ENCODE peak calls at places on chromosomes 12 and 14, in five cellular contexts. One of them, this sample, is unnamed.

GRCh38 chr12:75998292-75999063 is 33.1 kb downstream of the PHLDA1 start:
- DNase-seq in mesenchymal stem cell: no peak
- DNase-seq in H1: no peak
- DNase-seq in neuronal stem cell: no peak
- DNase-seq in H9: no peak
- DNase-seq in this sample: no peak

GRCh38 chr12:122894173-122895121 is 1.5 kb downstream of the VPS37B start:
- DNase-seq in mesenchymal stem cell: no peak
- DNase-seq in H1: no peak
- DNase-seq in H9: no peak
- DNase-seq in neuronal stem cell: no peak
- DNase-seq in this sample: no peak

GRCh38 chr12:54153586-54153985 is 35.2 kb downstream of the SMUG1 start:
- DNase-seq in H9: no peak
- DNase-seq in mesenchymal stem cell: no peak
- DNase-seq in H1: no peak
- DNase-seq in neuronal stem cell: no peak
- DNase-seq in this sample: no peak

GRCh38 chr14:32206552-32206951 is 3.5 kb upstream of the RNU6-8 start:
- DNase-seq in mesenchymal stem cell: no peak
- DNase-seq in H1: no peak
- DNase-seq in H9: no peak
- DNase-seq in neuronal stem cell: no peak
- DNase-seq in this sample: no peak

GRCh38 chr14:40252817-40253447 is 820.7 kb upstream of the FBXO33 start:
- DNase-seq in H1: no peak
- DNase-seq in neuronal stem cell: no peak
- DNase-seq in H9: no peak
- DNase-seq in mesenchymal stem cell: no peak
- DNase-seq in this sample: no peak

GRCh38 chr12:50276912-50277671 is 6.2 kb downstream of the LIMA1 start:
- DNase-seq in H1: no peak
- DNase-seq in neuronal stem cell: no peak
- DNase-seq in mesenchymal stem cell: no peak
- DNase-seq in H9: no peak
- DNase-seq in this sample: peak; percentile 87

GRCh38 chr12:20475542-20475941 is 107.2 kb downstream of the PDE3A start:
- DNase-seq in H1: no peak
- DNase-seq in mesenchymal stem cell: peak; percentile 62
- DNase-seq in neuronal stem cell: no peak
- DNase-seq in H9: no peak
- DNase-seq in this sample: no peak

GRCh38 chr12:46617167-46617566 is 208.6 kb downstream of the SLC38A4 start:
- DNase-seq in H9: no peak
- DNase-seq in H1: no peak
- DNase-seq in mesenchymal stem cell: peak; percentile 80
- DNase-seq in neuronal stem cell: no peak
- DNase-seq in this sample: peak; percentile 5

GRCh38 chr14:104387385-104388010 is 192.1 kb upstream of the C14orf180 start:
- DNase-seq in H1: no peak
- DNase-seq in neuronal stem cell: no peak
- DNase-seq in mesenchymal stem cell: no peak
- DNase-seq in H9: peak; percentile 22
- DNase-seq in this sample: no peak

GRCh38 chr12:66661357-66661756 is 17.5 kb downstream of the GRIP1 start:
- DNase-seq in H1: no peak
- DNase-seq in neuronal stem cell: no peak
- DNase-seq in H9: no peak
- DNase-seq in mesenchymal stem cell: no peak
- DNase-seq in this sample: no peak

GRCh38 chr14:103366741-103367140 is 18.5 kb upstream of the MARK3 start:
- DNase-seq in mesenchymal stem cell: no peak
- DNase-seq in H9: no peak
- DNase-seq in H1: no peak
- DNase-seq in neuronal stem cell: no peak
- DNase-seq in this sample: no peak

GRCh38 chr14:55129086-55129427 is at the start of gene LGALS3:
- DNase-seq in neuronal stem cell: peak; percentile 37
- DNase-seq in H9: peak; percentile 64
- DNase-seq in mesenchymal stem cell: peak; percentile 58
- DNase-seq in H1: no peak
- DNase-seq in this sample: peak; percentile 80

GRCh38 chr12:66092559-66093269 is 37.8 kb downstream of the LLPH start:
- DNase-seq in H1: no peak
- DNase-seq in H9: no peak
- DNase-seq in mesenchymal stem cell: peak; percentile 21
- DNase-seq in neuronal stem cell: no peak
- DNase-seq in this sample: peak; percentile 18

GRCh38 chr12:20646239-20646827 is 48.8 kb upstream of the SLCO1C1 start:
- DNase-seq in H9: no peak
- DNase-seq in mesenchymal stem cell: peak; percentile 45
- DNase-seq in H1: no peak
- DNase-seq in neuronal stem cell: no peak
- DNase-seq in this sample: no peak

GRCh38 chr14:26636571-26636970 is 38.7 kb upstream of the NOVA1 start:
- DNase-seq in H9: no peak
- DNase-seq in neuronal stem cell: no peak
- DNase-seq in mesenchymal stem cell: no peak
- DNase-seq in H1: no peak
- DNase-seq in this sample: no peak

GRCh38 chr12:120726510-120726793 is 826 bp downstream of the ACADS start:
- DNase-seq in H1: no peak
- DNase-seq in neuronal stem cell: no peak
- DNase-seq in H9: no peak
- DNase-seq in mesenchymal stem cell: no peak
- DNase-seq in this sample: no peak

GRCh38 chr12:96876966-96877365 is 30.1 kb upstream of the NEDD1 start:
- DNase-seq in mesenchymal stem cell: no peak
- DNase-seq in H1: no peak
- DNase-seq in H9: no peak
- DNase-seq in neuronal stem cell: no peak
- DNase-seq in this sample: no peak

GRCh38 chr14:26841361-26841760 is 243.5 kb upstream of the NOVA1 start:
- DNase-seq in H1: no peak
- DNase-seq in neuronal stem cell: no peak
- DNase-seq in H9: no peak
- DNase-seq in mesenchymal stem cell: peak; percentile 61
- DNase-seq in this sample: peak; percentile 6

GRCh38 chr14:33646692-33647260 is 304.1 kb downstream of the EGLN3 start:
- DNase-seq in H9: no peak
- DNase-seq in mesenchymal stem cell: peak; percentile 84
- DNase-seq in H1: no peak
- DNase-seq in neuronal stem cell: no peak
- DNase-seq in this sample: no peak
- H2AFZ ChIP-seq in H9: no peak overlapping the region
- H2AFZ ChIP-seq in mesenchymal stem cell: no peak overlapping the region
- H2AFZ ChIP-seq in H1: no peak overlapping the region
- H2AFZ ChIP-seq in neuronal stem cell: no peak overlapping the region
- H2AFZ ChIP-seq in this sample: no peak overlapping the region

GRCh38 chr14:94992046-94992445 is 165.3 kb downstream of the DICER1 start:
- DNase-seq in neuronal stem cell: no peak
- DNase-seq in H1: no peak
- DNase-seq in mesenchymal stem cell: no peak
- DNase-seq in H9: no peak
- DNase-seq in this sample: peak; percentile 32
- H2BK12ac ChIP-seq in neuronal stem cell: no peak overlapping the region
- H2BK12ac ChIP-seq in H1: no peak overlapping the region
- H2BK12ac ChIP-seq in mesenchymal stem cell: no peak overlapping the region
- H2BK12ac ChIP-seq in H9: no peak overlapping the region
- H2BK12ac ChIP-seq in this sample: no peak overlapping the region

GRCh38 chr14:88552859-88553258 is 1.9 kb downstream of the PTPN21 start:
- DNase-seq in neuronal stem cell: no peak
- DNase-seq in mesenchymal stem cell: no peak
- DNase-seq in H1: no peak
- DNase-seq in H9: no peak
- DNase-seq in this sample: no peak

GRCh38 chr14:88554458-88555286 is at the start of gene PTPN21:
- DNase-seq in H1: no peak
- DNase-seq in mesenchymal stem cell: peak; percentile 77
- DNase-seq in neuronal stem cell: peak; percentile 70
- DNase-seq in H9: peak; percentile 77
- DNase-seq in this sample: peak; percentile 68

GRCh38 chr14:88553886-88554457 is 835 bp downstream of the PTPN21 start:
- DNase-seq in mesenchymal stem cell: peak; percentile 37
- DNase-seq in neuronal stem cell: no peak
- DNase-seq in H9: no peak
- DNase-seq in H1: no peak
- DNase-seq in this sample: no peak

GRCh38 chr14:88559852-88560251 is 3.0 kb upstream of the ZC3H14 start:
- DNase-seq in mesenchymal stem cell: peak; percentile 80
- DNase-seq in H1: no peak
- DNase-seq in H9: no peak
- DNase-seq in neuronal stem cell: no peak
- DNase-seq in this sample: no peak

GRCh38 chr14:88556581-88556980 is 1.8 kb upstream of the PTPN21 start:
- DNase-seq in neuronal stem cell: no peak
- DNase-seq in H1: no peak
- DNase-seq in H9: no peak
- DNase-seq in mesenchymal stem cell: no peak
- DNase-seq in this sample: no peak
- H2AFZ ChIP-seq in neuronal stem cell: no peak overlapping the region
- H2AFZ ChIP-seq in H1: peak overlapping the region; percentile 68
- H2AFZ ChIP-seq in H9: no peak overlapping the region
- H2AFZ ChIP-seq in mesenchymal stem cell: no peak overlapping the region
- H2AFZ ChIP-seq in this sample: no peak overlapping the region

GRCh38 chr14:100671386-100671901 is 55.2 kb upstream of the DLK1 start:
- DNase-seq in H1: no peak
- DNase-seq in H9: no peak
- DNase-seq in neuronal stem cell: no peak
- DNase-seq in mesenchymal stem cell: no peak
- DNase-seq in this sample: no peak
- H2BK12ac ChIP-seq in H1: no peak overlapping the region
- H2BK12ac ChIP-seq in H9: no peak overlapping the region
- H2BK12ac ChIP-seq in neuronal stem cell: no peak overlapping the region
- H2BK12ac ChIP-seq in mesenchymal stem cell: no peak overlapping the region
- H2BK12ac ChIP-seq in this sample: no peak overlapping the region

GRCh38 chr14:77033622-77034521 is 5.4 kb upstream of the IRF2BPL start:
- DNase-seq in H1: no peak
- DNase-seq in mesenchymal stem cell: peak; percentile 96
- DNase-seq in H9: peak; percentile 91
- DNase-seq in neuronal stem cell: peak; percentile 69
- DNase-seq in this sample: peak; percentile 89
- H2AFZ ChIP-seq in H1: no peak overlapping the region
- H2AFZ ChIP-seq in mesenchymal stem cell: no peak overlapping the region
- H2AFZ ChIP-seq in H9: no peak overlapping the region
- H2AFZ ChIP-seq in neuronal stem cell: peak overlapping the region; percentile 76
- H2AFZ ChIP-seq in this sample: peak overlapping the region; percentile 53

GRCh38 chr12:127191124-127191523 is 1075.8 kb upstream of the TMEM132C start:
- DNase-seq in H1: no peak
- DNase-seq in H9: no peak
- DNase-seq in mesenchymal stem cell: no peak
- DNase-seq in neuronal stem cell: no peak
- DNase-seq in this sample: no peak

GRCh38 chr12:127193341-127193740 is 1073.6 kb upstream of the TMEM132C start:
- DNase-seq in neuronal stem cell: no peak
- DNase-seq in H1: no peak
- DNase-seq in H9: no peak
- DNase-seq in mesenchymal stem cell: no peak
- DNase-seq in this sample: no peak

GRCh38 chr12:127192391-127192790 is 1074.6 kb upstream of the TMEM132C start:
- DNase-seq in H1: no peak
- DNase-seq in H9: no peak
- DNase-seq in mesenchymal stem cell: no peak
- DNase-seq in neuronal stem cell: no peak
- DNase-seq in this sample: no peak

GRCh38 chr12:127194176-127194575 is 1072.8 kb upstream of the TMEM132C start:
- DNase-seq in mesenchymal stem cell: no peak
- DNase-seq in H1: no peak
- DNase-seq in neuronal stem cell: no peak
- DNase-seq in H9: no peak
- DNase-seq in this sample: no peak

GRCh38 chr12:127189992-127190391 is 1077.0 kb upstream of the TMEM132C start:
- DNase-seq in H9: no peak
- DNase-seq in H1: no peak
- DNase-seq in mesenchymal stem cell: no peak
- DNase-seq in neuronal stem cell: no peak
- DNase-seq in this sample: no peak
- H2BK12ac ChIP-seq in H9: no peak overlapping the region
- H2BK12ac ChIP-seq in H1: no peak overlapping the region
- H2BK12ac ChIP-seq in mesenchymal stem cell: no peak overlapping the region
- H2BK12ac ChIP-seq in neuronal stem cell: no peak overlapping the region
- H2BK12ac ChIP-seq in this sample: no peak overlapping the region